ENCODE peak calls at places on chromosomes 13 and 19, in six cellular contexts. X is HepG2, U is H1, B is K562, I is GM12878, D is HCT116. S is an unnamed sample.

GRCh38 chr13:94556646-94557045 is 39.3 kb downstream of the TGDS start:
- DNase-seq in D (no peak), U (no peak), I (no peak), X (no peak), B (no peak), S (no peak)

GRCh38 chr13:21511841-21512240 is 52.7 kb upstream of the ZDHHC20 start:
- DNase-seq in B (no peak), I (no peak), D (no peak), U (no peak), X (no peak), S (no peak)

GRCh38 chr13:40477623-40478608 is 188.5 kb downstream of the FOXO1 start:
- DNase-seq in D (no peak), U (no peak), I (no peak), X (peak), B (no peak), S (no peak)

GRCh38 chr19:32404939-32405430 is 585 bp upstream of the DPY19L3 start:
- DNase-seq in B (peak), X (peak), I (no peak), U (no peak), D (no peak), S (peak)

GRCh38 chr13:38045278-38046048 is 175.9 kb upstream of the TRPC4 start:
- DNase-seq in U (peak), I (no peak), D (no peak), X (peak), B (peak), S (peak)

GRCh38 chr19:47152205-47152604 is 21.6 kb downstream of the SAE1 start:
- DNase-seq in X (no peak), U (no peak), D (no peak), B (no peak), I (no peak), S (no peak)

GRCh38 chr13:26133286-26133685 is 81.5 kb upstream of the SHISA2 start:
- DNase-seq in D (no peak), U (no peak), X (no peak), B (no peak), I (no peak), S (no peak)

GRCh38 chr19:50432221-50432626 is 468 bp upstream of the MYBPC2 start:
- DNase-seq in X (no peak), U (no peak), B (peak), I (no peak), D (no peak), S (no peak)

GRCh38 chr19:49327878-49328544 is 3.0 kb upstream of the SLC6A16 start:
- DNase-seq in B (peak), X (peak), U (no peak), I (no peak), D (peak), S (no peak)

GRCh38 chr19:45484273-45484945 is 12.4 kb downstream of the RTN2 start:
- DNase-seq in B (no peak), X (peak), U (no peak), D (no peak), I (no peak), S (no peak)

GRCh38 chr19:46713781-46714522 is 3.0 kb downstream of the PRKD2 start:
- DNase-seq in X (peak), I (no peak), B (peak), U (no peak), D (peak), S (peak)

GRCh38 chr19:40525234-40526051 is 51.2 kb upstream of the SHKBP1 start:
- DNase-seq in X (no peak), U (no peak), I (no peak), D (no peak), B (peak), S (no peak)
- TF ChIP-seq ZNF274 in X (no peak), U (no peak), I (no peak), D (no peak), B (no peak), S (no peak)

GRCh38 chr19:51735759-51736449 is 12.1 kb upstream of the HAS1 start:
- DNase-seq in D (no peak), I (no peak), B (peak), U (no peak), X (no peak), S (no peak)

GRCh38 chr19:51729781-51730180 is 6.0 kb upstream of the HAS1 start:
- DNase-seq in I (no peak), X (no peak), D (no peak), U (no peak), B (no peak), S (no peak)

GRCh38 chr19:51737924-51738323 is 13.8 kb downstream of the FPR1 start:
- DNase-seq in X (no peak), I (no peak), U (no peak), B (no peak), D (no peak), S (no peak)

GRCh38 chr19:51739466-51740213 is 12.0 kb downstream of the FPR1 start:
- DNase-seq in B (no peak), X (no peak), I (no peak), U (no peak), D (no peak), S (no peak)

GRCh38 chr19:51733742-51734522 is 10.1 kb upstream of the HAS1 start:
- DNase-seq in B (no peak), X (no peak), D (no peak), I (no peak), U (no peak), S (no peak)
- TF ChIP-seq ZNF274 in B (no peak), X (no peak), D (no peak), I (no peak), U (no peak), S (no peak)

DNA sequence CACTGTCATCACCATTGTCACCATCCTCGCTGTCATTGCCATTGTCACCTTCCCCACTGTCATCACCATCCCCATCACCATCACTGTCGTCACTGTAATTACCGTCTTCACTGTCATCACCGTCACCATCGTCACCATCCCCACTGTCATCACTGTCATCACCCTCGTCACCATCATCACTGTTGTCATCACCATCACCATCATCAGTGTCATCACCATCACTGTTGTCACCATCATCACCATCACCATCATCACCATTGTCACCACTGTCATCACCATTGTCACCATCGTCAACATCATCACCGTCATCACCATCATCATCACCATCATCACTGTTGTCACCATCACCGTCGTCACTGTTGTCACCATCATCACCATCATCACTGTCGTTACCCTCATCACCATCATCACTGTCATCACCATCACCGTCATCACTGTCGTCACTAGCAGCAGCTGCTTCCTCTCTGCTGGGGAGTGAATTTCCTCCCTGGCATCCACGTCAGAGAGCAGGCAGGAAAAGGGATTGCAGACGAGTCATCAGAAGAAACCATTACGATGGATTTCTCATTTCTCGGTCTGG is 27.3 kb downstream of the TMEM255B start:
- DNase-seq in I (no peak), U (no peak), X (no peak), B (no peak), D (no peak), S (no peak)
- TF ChIP-seq ZNF274 in I (no peak), U (no peak), X (no peak), B (no peak), D (no peak), S (no peak)

GRCh38 chr19:43638991-43639494 is 607 bp downstream of the CADM4 start:
- DNase-seq in D (no peak), X (no peak), I (no peak), U (no peak), B (no peak), S (no peak)

GRCh38 chr19:43640424-43640757 is 741 bp upstream of the CADM4 start:
- DNase-seq in B (no peak), D (no peak), U (no peak), X (no peak), I (no peak), S (no peak)

GRCh38 chr19:43641333-43641732 is 1.7 kb upstream of the CADM4 start:
- DNase-seq in X (no peak), B (no peak), I (no peak), D (no peak), U (no peak), S (no peak)

GRCh38 chr19:43638214-43638990 is 1.2 kb downstream of the CADM4 start:
- DNase-seq in U (no peak), I (no peak), D (no peak), X (no peak), B (no peak), S (no peak)

DNA sequence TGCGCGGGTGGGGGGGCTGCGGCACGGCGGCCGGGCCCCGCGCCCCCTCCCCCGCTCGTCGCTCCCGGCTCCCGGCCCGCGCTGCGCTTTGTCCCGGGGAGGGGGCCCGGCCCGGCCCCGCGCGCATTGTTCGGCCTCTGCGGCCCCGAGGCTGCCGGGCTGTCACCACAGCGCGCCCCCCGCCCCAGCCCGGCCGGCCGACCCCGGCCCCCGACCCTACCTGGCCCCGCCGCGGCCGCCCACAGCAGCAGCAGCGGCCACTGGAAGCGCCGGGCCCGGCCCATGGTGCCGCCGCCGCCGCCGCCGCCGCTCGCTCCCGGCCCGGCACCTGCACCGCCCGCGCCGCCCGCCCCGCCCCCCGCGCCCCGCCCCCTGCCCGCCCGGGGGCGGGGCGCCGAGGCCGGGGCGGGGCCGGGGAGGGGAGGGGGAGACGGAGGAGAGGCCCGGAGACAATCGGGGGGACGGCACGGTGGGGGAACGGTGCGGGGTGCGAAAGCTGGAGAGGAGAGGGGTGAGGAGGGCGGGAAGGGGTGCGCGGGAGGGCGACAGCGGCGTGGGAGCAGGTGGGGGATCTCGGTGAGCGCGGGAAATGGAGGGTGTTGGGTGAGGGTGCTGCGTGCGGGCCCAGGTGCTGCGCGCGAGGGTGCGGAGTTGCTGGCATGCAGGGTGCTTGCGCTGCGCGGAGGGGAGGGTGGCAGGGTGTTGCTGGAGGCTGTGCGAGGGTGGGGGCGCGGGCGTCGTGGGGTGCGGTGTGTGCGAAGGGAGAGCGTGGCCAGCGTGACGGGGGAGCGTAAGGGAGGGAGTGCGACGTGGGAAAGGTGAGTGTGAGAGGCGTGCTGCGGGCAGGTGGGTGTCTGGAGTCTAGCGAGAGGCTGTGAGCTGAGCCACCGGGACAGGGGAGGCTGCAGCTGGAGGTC is at the start of gene CADM4:
- DNase-seq in U (no peak), B (peak), I (no peak), X (no peak), D (no peak), S (no peak)
- TF ChIP-seq ZNF274 in U (no peak), B (no peak), I (no peak), X (peak), D (no peak), S (no peak)

GRCh38 chr13:63393112-63393511 is 1977.5 kb upstream of the PCDH20 start:
- DNase-seq in U (no peak), X (no peak), B (no peak), D (no peak), I (no peak), S (no peak)

DNA sequence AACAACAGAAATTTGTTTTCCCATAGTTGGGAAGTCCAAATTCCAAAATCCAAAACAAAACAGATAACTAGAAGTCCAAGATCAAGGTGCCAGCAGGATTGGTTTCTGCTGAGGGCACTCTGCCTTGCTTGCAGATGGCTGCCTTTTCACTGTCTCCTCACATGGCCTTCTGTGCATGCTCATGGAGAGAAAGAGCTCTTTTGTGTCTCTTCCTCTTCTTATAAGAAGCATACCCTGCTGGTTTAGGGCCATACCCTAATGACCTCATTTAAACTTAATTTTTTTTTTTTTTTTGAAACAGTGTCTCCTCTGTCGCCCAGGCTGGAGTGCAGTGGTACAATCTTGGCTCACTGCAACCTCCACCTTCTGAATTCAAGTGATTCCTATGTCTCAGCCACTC is 1974.1 kb upstream of the PCDH20 start:
- DNase-seq in X (no peak), I (no peak), D (no peak), B (no peak), U (no peak), S (no peak)
- TF ChIP-seq ZNF274 in X (no peak), I (no peak), D (no peak), B (no peak), U (no peak), S (no peak)

DNA sequence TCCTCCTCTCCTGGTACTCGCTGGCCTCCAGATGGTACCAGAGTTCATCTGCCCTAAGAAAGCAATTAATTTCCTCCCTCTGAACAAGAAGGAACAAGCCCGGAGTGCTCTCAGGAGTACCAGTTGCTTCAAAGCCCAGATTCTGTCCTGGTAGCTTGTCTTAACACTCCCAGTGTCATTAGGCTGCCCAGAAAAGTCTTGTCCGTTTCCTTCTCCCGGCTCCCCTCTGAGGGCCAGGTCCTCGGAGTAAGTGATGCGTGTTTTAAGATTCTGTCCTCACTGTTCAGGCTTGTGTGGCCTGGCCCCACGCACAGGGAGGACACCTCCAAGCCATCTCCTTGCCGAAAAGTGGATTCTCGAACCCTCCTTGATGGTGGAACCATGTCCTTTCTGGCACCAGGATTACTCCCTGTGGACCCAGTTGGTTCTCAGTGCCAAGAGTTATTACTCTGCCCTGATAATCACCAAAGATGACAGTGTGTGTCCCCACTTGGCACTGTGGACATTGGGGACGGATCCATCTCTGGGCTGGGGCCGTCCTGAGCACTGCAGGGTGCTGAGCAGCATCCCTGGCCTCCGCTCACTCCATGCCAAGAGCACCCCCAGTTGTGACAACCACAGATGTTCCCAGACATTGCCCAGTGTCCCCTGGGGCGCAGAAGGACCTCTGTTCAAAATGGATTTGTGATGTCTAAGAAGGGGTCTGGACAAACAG is 52.5 kb downstream of the RFX2 start:
- DNase-seq in I (no peak), U (no peak), B (no peak), D (no peak), X (no peak), S (no peak)
- TF ChIP-seq ZNF274 in I (no peak), U (no peak), B (no peak), D (no peak), X (no peak), S (no peak)

GRCh38 chr19:15539638-15540037 is 31.3 kb downstream of the CYP4F22 start:
- DNase-seq in U (no peak), D (no peak), B (no peak), I (peak), X (no peak), S (no peak)

GRCh38 chr19:15534957-15535864 is 26.9 kb downstream of the CYP4F22 start:
- DNase-seq in D (no peak), X (no peak), I (no peak), B (no peak), U (no peak), S (no peak)

GRCh38 chr19:15536350-15536749 is 28.0 kb downstream of the CYP4F22 start:
- DNase-seq in D (no peak), U (no peak), I (no peak), X (no peak), B (no peak), S (no peak)

GRCh38 chr19:15540435-15540834 is 32.1 kb downstream of the CYP4F22 start:
- DNase-seq in X (peak), B (no peak), I (no peak), D (no peak), U (no peak), S (no peak)

DNA sequence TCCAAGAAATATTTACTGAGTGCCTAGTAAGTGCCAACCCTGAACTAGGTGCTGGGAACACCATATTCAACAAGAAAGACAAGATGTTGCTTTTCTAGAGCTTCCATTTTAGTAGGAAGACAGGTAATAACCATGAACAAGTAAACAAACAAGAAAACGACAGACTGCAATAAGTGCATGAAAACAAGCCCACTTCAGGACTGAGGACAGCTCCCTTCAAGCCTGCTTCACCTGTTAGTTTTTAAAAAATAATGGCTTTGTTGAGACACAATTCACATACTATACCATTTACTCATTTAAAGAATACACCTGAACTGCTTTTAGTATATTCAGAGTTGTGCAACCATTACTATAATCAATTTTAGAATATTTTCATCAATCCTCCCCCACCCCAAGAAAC is 30.4 kb downstream of the CYP4F22 start:
- DNase-seq in I (no peak), X (no peak), U (no peak), D (no peak), B (peak), S (no peak)
- TF ChIP-seq ZNF274 in I (no peak), X (no peak), U (no peak), D (no peak), B (no peak), S (no peak)

DNA sequence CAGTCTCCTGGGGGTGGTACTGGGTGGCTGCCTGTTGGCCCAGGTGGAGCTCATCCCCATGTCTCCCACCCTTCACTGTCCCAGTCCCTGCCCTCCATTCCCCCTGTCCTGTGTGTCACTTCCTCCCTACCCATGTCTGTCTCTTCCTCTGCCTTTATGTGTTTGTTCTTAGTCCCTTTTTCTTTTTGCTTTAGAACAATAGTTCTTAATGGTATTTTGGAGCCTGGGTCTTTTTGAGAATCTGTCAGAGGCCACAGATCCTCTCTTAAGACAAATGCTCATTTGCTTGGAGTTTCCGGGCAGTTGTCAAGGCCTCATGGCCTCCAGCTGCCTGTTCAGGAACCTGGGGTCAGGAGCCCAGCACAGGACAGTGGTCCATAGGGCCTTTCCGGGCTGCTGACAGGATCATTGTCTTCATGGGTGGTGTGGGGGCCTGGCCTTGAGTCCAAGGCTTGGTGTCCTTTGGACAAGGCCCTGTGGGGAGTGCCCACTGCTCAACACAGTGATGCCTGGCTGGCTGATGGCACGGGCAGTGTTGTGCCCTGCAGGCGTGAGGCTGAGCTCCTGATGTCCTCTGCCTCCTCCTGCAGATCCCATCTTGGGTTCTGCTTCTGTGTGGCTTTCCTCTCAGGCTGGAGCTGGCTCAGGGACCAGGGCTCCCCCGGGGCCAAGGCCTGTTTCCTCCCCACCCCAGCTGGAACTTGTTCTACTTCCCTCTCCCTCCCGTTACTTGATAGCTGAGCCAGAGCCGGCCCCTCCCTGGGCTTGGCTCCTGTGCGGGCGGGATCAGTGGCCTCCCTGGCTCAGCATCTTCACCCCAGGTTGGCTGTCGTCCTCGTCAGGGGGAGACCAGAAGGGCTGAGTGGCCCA is 3.5 kb downstream of the EGLN2 start:
- DNase-seq in I (no peak), B (peak), D (no peak), X (no peak), U (no peak), S (no peak)
- TF ChIP-seq ZNF274 in I (no peak), B (no peak), D (no peak), X (no peak), U (no peak), S (no peak)

GRCh38 chr13:64755961-64756360 is 2474.2 kb downstream of the PCDH9 start:
- DNase-seq in U (no peak), X (no peak), D (no peak), I (no peak), B (no peak), S (no peak)

GRCh38 chr13:64753606-64754005 is 2476.5 kb downstream of the PCDH9 start:
- DNase-seq in D (no peak), I (no peak), U (no peak), X (no peak), B (no peak), S (no peak)

GRCh38 chr13:64756621-64757020 is 2473.5 kb downstream of the PCDH9 start:
- DNase-seq in D (no peak), U (no peak), B (no peak), X (no peak), I (no peak), S (no peak)

DNA sequence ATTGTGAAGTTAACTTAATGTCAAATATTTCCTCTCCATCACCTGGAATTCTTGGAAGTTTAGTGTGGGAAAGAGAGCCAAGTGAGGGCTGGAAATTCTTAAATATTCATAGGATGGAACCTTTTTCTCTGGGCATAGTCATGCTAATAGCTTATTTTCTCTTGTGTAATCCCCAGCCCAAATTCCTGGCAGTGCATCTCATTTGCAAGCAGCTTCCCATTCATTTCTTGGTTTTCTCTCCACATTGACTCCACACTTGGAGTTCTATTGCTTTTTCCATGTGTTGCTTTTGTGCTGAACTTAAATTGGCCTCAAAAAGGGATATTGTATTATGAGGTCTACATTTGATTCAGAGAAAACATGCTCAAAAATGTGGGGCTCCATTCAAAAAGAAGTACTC is 2471.6 kb downstream of the PCDH9 start:
- DNase-seq in D (no peak), X (no peak), I (no peak), U (peak), B (no peak), S (peak)
- TF ChIP-seq ZNF274 in D (no peak), X (no peak), I (no peak), U (no peak), B (no peak), S (no peak)